ENCODE peak calls at places on chromosomes 2 and 18, in ten cellular contexts. N is effector CD8-positive, alpha-beta T cell; E is GM04504; O is WERI-Rb-1; F is CD8-positive, alpha-beta T cell; I is NB4; Q is HTR-8/SVneo; M is GM12865; W is left ventricle myocardium superior; R is aorta. K is an unnamed sample.

GRCh38 chr2:12501469-12502147 is 215.1 kb upstream of the TRIB2 start:
- DNase-seq in W (peak; percentile 43), Q (no peak), I (peak; percentile 65), M (peak; percentile 91), R (peak; percentile 51), E (no peak), F (peak; percentile 45), N (no peak), O (no peak), K (no peak)

GRCh38 chr2:221245772-221246171 is 326.3 kb downstream of the EPHA4 start:
- DNase-seq in F (no peak), M (no peak), N (no peak), E (no peak), O (no peak), R (no peak), I (no peak), W (no peak), Q (no peak), K (no peak)

GRCh38 chr2:127220102-127220806 is at the start of gene CYP27C1:
- DNase-seq in I (peak; percentile 54), R (no peak), Q (no peak), M (no peak), F (no peak), N (no peak), E (no peak), O (peak; percentile 28), W (no peak), K (no peak)

GRCh38 chr2:199659207-199659606 is 191.8 kb downstream of the FTCDNL1 start:
- DNase-seq in W (peak; percentile 67), O (peak; percentile 43), E (peak; percentile 6), M (no peak), N (no peak), I (peak; percentile 12), F (no peak), Q (peak; percentile 30), R (peak; percentile 49), K (peak; percentile 9)

GRCh38 chr2:73979021-73979420 is 5.7 kb upstream of the TET3 start:
- DNase-seq in Q (no peak), I (no peak), W (no peak), O (no peak), N (peak; percentile 58), M (peak; percentile 42), F (peak; percentile 49), E (no peak), R (no peak), K (no peak)

GRCh38 chr2:135819211-135819610 is 17.8 kb downstream of the LCT start:
- DNase-seq in F (no peak), W (no peak), R (no peak), I (peak; percentile 88), N (no peak), O (peak; percentile 33), Q (peak; percentile 34), M (peak; percentile 47), E (no peak), K (no peak)

GRCh38 chr2:101341421-101341820 is 32.9 kb upstream of the RNF149 start:
- DNase-seq in F (no peak), I (no peak), W (peak; percentile 44), M (no peak), E (no peak), Q (no peak), R (no peak), O (peak; percentile 17), N (no peak), K (no peak)

GRCh38 chr2:181456660-181457120 is 496 bp upstream of the ITGA4 start:
- DNase-seq in F (peak; percentile 65), I (peak; percentile 98), Q (no peak), R (peak; percentile 85), N (peak; percentile 44), O (peak; percentile 51), M (peak; percentile 95), W (peak; percentile 61), E (no peak), K (no peak)

GRCh38 chr2:218032336-218033171 is 29.8 kb upstream of the TNS1 start:
- DNase-seq in O (no peak), Q (no peak), E (no peak), M (no peak), F (no peak), R (no peak), W (no peak), N (no peak), I (no peak), K (no peak)

GRCh38 chr18:78992041-78992735 is 12.6 kb downstream of the SALL3 start:
- DNase-seq in W (no peak), F (no peak), O (no peak), I (no peak), Q (no peak), R (no peak), N (no peak), M (no peak), E (no peak), K (no peak)

GRCh38 chr2:103805746-103806145 is 1043.9 kb downstream of the TMEM182 start:
- DNase-seq in M (no peak), E (no peak), R (no peak), I (no peak), O (no peak), F (no peak), Q (no peak), W (no peak), N (no peak), K (no peak)

GRCh38 chr2:217409939-217410820 is 550.3 kb upstream of the TNP1 start:
- DNase-seq in M (no peak), N (no peak), F (no peak), Q (no peak), E (no peak), R (no peak), W (peak; percentile 41), O (no peak), I (no peak), K (peak; percentile 61)

GRCh38 chr2:66601624-66602023 is 166.7 kb downstream of the MEIS1 start:
- DNase-seq in W (no peak), R (no peak), N (no peak), Q (no peak), E (peak; percentile 15), O (no peak), I (no peak), F (no peak), M (no peak), K (no peak)

GRCh38 chr2:222448806-222449205 is 24.5 kb downstream of the SGPP2 start:
- DNase-seq in R (no peak), F (no peak), M (no peak), I (peak; percentile 18), O (peak; percentile 68), Q (peak; percentile 24), N (no peak), E (peak; percentile 92), W (peak; percentile 32), K (peak; percentile 18)

GRCh38 chr2:173866858-173867620 is 98.1 kb downstream of the SP3 start:
- DNase-seq in R (no peak), W (peak; percentile 46), F (no peak), O (no peak), E (no peak), Q (no peak), I (no peak), N (no peak), M (no peak), K (no peak)

GRCh38 chr2:52536929-52537460 is 1230.6 kb upstream of the CHAC2 start:
- DNase-seq in I (no peak), M (no peak), F (no peak), O (no peak), N (no peak), W (no peak), R (no peak), E (no peak), Q (no peak), K (no peak)

GRCh38 chr18:58842978-58843661 is 21.6 kb upstream of the ZNF532 start:
- DNase-seq in I (no peak), W (peak; percentile 62), M (no peak), Q (no peak), R (no peak), E (no peak), O (peak; percentile 88), N (no peak), F (no peak), K (no peak)

GRCh38 chr2:204432196-204432595 is 113.1 kb upstream of the PARD3B start:
- DNase-seq in F (no peak), M (no peak), R (no peak), W (no peak), O (no peak), E (no peak), Q (no peak), I (no peak), N (no peak), K (no peak)